ENCODE peak calls at places on chromosomes 13 and 19, in six cellular contexts. R, Q, K, L, I and W are unnamed samples. For H3K9me3, the result is how much of the 10 kb centered on the place peaks cover.

GRCh38 chr19:29525901-29526729 is at the start of gene VSTM2B:
- ATAC-seq in R (no peak), Q (no peak), L (no peak), I (no peak), K (no peak), W (no peak)

GRCh38 chr13:27500806-27501534 is 50.6 kb upstream of the MTIF3 start:
- ATAC-seq in Q (no peak), K (no peak), R (no peak), L (no peak), I (no peak), W (no peak)

GRCh38 chr13:111939285-111940278 is 127.4 kb upstream of the SOX1 start:
- ATAC-seq in R (no peak), Q (no peak), K (no peak), I (no peak), L (no peak), W (no peak)

GRCh38 chr19:821228-821975 is at the start of gene PLPPR3:
- ATAC-seq in R (peak), K (no peak), I (no peak), L (peak), Q (peak), W (no peak)

GRCh38 chr13:113584870-113585671 is 518 bp downstream of the TFDP1 start:
- ATAC-seq in I (peak), Q (peak), K (peak), R (peak), L (peak), W (peak)

GRCh38 chr19:15721208-15721607 is 6.6 kb upstream of the OR10H2 start:
- ATAC-seq in L (no peak), Q (no peak), K (no peak), R (no peak), I (no peak), W (no peak)

GRCh38 chr19:51808333-51808986 is 13.5 kb downstream of the FPR3 start:
- ATAC-seq in K (no peak), R (no peak), Q (peak), I (no peak), L (no peak), W (no peak)

GRCh38 chr19:38375748-38376147 is 1.4 kb downstream of the PSMD8 start:
- ATAC-seq in L (no peak), K (no peak), R (no peak), Q (no peak), I (no peak), W (no peak)

GRCh38 chr13:110464547-110465343 is 96.8 kb downstream of the RAB20 start:
- ATAC-seq in I (no peak), L (no peak), Q (no peak), K (no peak), R (no peak), W (no peak)

GRCh38 chr19:51735759-51736449 is 12.1 kb upstream of the HAS1 start:
- ATAC-seq in I (no peak), R (no peak), Q (peak), K (no peak), L (no peak), W (peak)

GRCh38 chr13:110170020-110170790 is 136.8 kb downstream of the COL4A1 start:
- ATAC-seq in I (no peak), K (no peak), R (no peak), Q (no peak), L (no peak), W (no peak)

GRCh38 chr13:20101467-20102316 is 59.2 kb downstream of the GJA3 start:
- ATAC-seq in Q (no peak), R (no peak), I (no peak), K (no peak), L (peak), W (no peak)

GRCh38 chr13:24746618-24747247 is 17.2 kb upstream of the RNF17 start:
- ATAC-seq in K (peak), Q (peak), R (peak), L (peak), I (no peak), W (no peak)

GRCh38 chr19:55373318-55373992 is 3.2 kb upstream of the TMEM190 start:
- ATAC-seq in L (peak), Q (no peak), K (no peak), R (peak), I (peak), W (no peak)

GRCh38 chr13:20191902-20192469 is 752 bp downstream of the GJB2 start:
- ATAC-seq in K (peak), I (peak), Q (no peak), L (peak), R (peak), W (no peak)

GRCh38 chr19:18109363-18109730 is 11.8 kb downstream of the MAST3 start:
- ATAC-seq in K (peak), R (no peak), I (peak), Q (no peak), L (peak), W (peak)

GRCh38 chr13:106986687-106987434 is 418.9 kb upstream of the ARGLU1 start:
- ATAC-seq in Q (no peak), R (no peak), K (no peak), L (no peak), I (no peak), W (no peak)

GRCh38 chr19:33649919-33650305 is 28.2 kb downstream of the CHST8 start:
- ATAC-seq in K (no peak), I (no peak), Q (no peak), L (no peak), R (no peak), W (no peak)

GRCh38 chr13:21014666-21015170 is 46.7 kb downstream of the LATS2 start:
- ATAC-seq in K (no peak), L (peak), R (peak), I (no peak), Q (no peak), W (peak)

GRCh38 chr19:2982983-2983350 is 5.6 kb downstream of the TLE6 start:
- ATAC-seq in K (no peak), L (no peak), Q (no peak), I (no peak), R (peak), W (peak)

GRCh38 chr13:49784886-49785570 is 7.5 kb downstream of the KPNA3 start:
- ATAC-seq in K (no peak), R (no peak), Q (no peak), L (no peak), I (no peak), W (no peak)

GRCh38 chr19:12782174-12782423 is 6.7 kb upstream of the HOOK2 start:
- ATAC-seq in L (no peak), R (no peak), Q (no peak), K (no peak), I (no peak), W (no peak)

GRCh38 chr13:20383058-20383457 is 142.6 kb downstream of the CRYL1 start:
- ATAC-seq in K (no peak), L (no peak), I (no peak), R (no peak), Q (no peak), W (no peak)

GRCh38 chr19:40277356-40277755 is 7.8 kb downstream of the AKT2 start:
- ATAC-seq in Q (no peak), L (no peak), K (no peak), R (peak), I (no peak), W (no peak)

GRCh38 chr13:33279414-33279813 is 6.1 kb downstream of the STARD13 start:
- ATAC-seq in K (no peak), I (no peak), Q (no peak), R (no peak), L (no peak), W (peak)

GRCh38 chr19:45474941-45475516 is 7.2 kb downstream of the FOSB start:
- ATAC-seq in R (no peak), L (no peak), I (no peak), Q (no peak), K (no peak), W (no peak)

GRCh38 chr13:80037505-80037888 is 303.4 kb downstream of the SPRY2 start:
- ATAC-seq in K (peak), R (peak), Q (no peak), I (no peak), L (no peak), W (no peak)

GRCh38 chr13:80039000-80039399 is 301.9 kb downstream of the SPRY2 start:
- ATAC-seq in K (peak), Q (no peak), R (no peak), I (no peak), L (no peak), W (no peak)

GRCh38 chr13:80040977-80041310 is 300.0 kb downstream of the SPRY2 start:
- ATAC-seq in L (no peak), I (no peak), R (no peak), K (no peak), Q (no peak), W (peak)

GRCh38 chr13:80038371-80038770 is 302.6 kb downstream of the SPRY2 start:
- ATAC-seq in Q (no peak), R (no peak), I (no peak), L (no peak), K (peak), W (no peak)

DNA sequence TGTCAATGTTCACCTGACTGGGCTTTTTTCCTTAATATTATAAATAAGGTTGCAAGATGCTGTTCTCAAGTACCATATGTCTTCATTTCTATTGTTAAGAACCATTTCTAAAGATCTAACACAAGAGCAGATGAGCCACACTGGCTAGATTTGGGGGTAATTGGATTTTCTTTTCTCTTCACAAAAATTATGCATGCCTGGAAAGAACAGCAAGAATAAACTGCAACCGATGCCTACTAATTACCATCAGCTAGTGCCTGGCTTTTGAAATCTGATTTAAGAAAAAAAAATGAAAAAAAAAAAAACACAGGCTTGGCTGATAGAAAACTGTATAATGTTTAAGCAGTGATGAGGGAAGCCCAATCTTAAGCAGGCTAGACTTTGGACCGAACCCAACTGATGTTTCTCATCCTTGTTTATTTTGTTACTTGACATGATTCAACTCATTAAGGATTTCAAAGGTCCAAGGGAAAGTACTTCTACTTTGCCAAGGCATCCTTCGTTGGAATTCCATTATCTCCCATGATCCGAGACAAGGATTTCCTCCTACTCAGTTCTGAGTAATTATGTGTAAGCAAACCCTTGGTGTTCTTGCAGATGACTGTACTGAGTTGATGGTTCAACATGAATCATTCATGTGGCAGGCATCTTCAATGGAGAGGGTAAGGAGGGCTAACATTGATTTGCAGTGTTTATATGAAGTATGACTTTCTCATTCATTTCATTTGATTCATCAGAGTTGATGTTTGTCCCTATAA is 300.5 kb downstream of the SPRY2 start:
- ATAC-seq in L (no peak), Q (no peak), K (no peak), R (peak), I (peak), W (peak)
- TF ChIP-seq POLR2AphosphoS5 in L (no peak), Q (no peak), K (no peak), R (peak), I (no peak), W (peak)

GRCh38 chr19:44151491-44151890 is 10.1 kb downstream of the ZNF234 start:
- ATAC-seq in K (no peak), Q (no peak), I (no peak), L (no peak), R (no peak), W (no peak)
- H3K9me3 ChIP-seq in K (under half), Q (under half), I (under half), L (under half), R (under half), W (half or more)

DNA sequence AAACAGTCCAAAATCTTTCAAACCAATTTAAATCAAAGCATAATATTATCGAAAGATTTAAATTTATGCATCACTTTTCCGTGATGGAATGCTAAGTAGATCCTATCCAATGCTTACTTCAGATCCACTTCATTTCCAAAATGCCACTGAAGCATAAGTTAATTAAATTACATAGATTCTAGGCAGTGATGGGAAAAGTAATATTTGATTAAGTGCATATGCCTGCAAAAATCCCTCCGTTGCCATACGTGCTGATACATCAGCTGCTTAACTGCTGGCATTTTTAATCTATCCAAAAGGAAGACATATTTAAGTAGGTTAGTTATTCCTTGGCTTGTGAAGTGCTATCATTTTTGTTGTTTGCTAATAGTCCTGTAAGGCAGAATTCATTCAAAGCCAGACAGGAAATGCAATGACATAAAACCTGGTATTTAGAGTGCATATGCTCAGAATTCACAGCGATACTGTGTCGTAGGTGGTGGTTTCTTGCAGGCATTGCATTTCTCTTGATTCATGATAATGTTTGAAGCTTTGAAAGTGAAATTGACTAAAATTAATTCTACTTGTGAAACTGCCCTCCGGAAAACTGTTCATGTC is 738.3 kb upstream of the GPC6 start:
- ATAC-seq in I (no peak), Q (no peak), L (no peak), K (no peak), R (no peak), W (no peak)
- TF ChIP-seq POLR2AphosphoS5 in I (no peak), Q (no peak), L (no peak), K (no peak), R (no peak), W (no peak)

DNA sequence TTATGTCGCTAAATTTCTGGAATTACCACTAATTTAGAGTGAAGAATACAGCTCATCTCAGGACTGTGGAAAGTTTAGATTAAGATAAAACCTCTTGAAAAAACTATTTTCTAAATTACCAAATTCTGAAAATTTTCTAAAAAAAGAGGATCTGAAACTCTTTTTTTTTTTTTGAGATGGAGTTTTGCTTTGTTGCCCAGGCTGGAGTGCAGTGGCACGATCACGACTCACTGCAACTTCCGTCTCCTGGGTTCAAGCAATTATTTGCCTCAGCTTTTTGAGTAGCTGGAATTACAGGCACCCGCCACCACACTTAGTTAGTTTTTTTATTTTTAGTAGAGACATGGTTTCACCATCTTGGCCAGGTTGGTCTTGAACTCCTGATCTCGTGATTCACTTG is 16.6 kb upstream of the ZNF253 start:
- ATAC-seq in L (no peak), R (no peak), K (no peak), Q (no peak), I (no peak), W (no peak)
- H3K9me3 ChIP-seq in L (under half), R (under half), K (under half), Q (under half), I (under half), W (under half)

DNA sequence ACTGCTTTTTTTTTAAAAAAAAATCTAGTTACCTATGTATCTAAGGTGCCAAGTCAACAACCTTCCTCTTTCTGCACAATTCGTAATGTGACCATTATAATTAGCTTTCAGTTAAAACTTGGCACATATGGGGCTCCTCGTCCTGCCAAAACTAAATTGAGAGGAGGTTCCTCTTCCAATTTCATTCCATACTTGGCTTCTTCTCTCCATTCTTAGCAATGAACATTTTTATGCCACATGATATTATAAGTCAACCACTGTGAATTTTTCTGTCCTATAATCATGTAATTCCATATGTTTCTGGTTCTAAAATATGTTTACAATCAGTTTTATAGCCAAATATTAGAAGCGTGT is 177.0 kb downstream of the DCLK1 start:
- ATAC-seq in Q (no peak), R (no peak), L (no peak), K (no peak), I (no peak), W (no peak)
- TF ChIP-seq POLR2AphosphoS5 in Q (no peak), R (no peak), L (no peak), K (no peak), I (no peak), W (no peak)